ENCODE peak calls at places on chromosomes 12 and 14, in five cellular contexts. B is stomach, T is A549, M is sigmoid colon, V is Peyer's patch. L is an unnamed sample.

GRCh38 chr12:90951418-90952110 is 3.4 kb downstream of the CCER1 start:
- DNase-seq in B (no peak), T (no peak), M (no peak), V (no peak), L (no peak)

GRCh38 chr14:37623552-37623951 is 28.1 kb downstream of the TTC6 start:
- DNase-seq in B (no peak), T (peak), M (no peak), V (no peak), L (no peak)

GRCh38 chr12:131628341-131628740 is 82.5 kb upstream of the SFSWAP start:
- DNase-seq in B (no peak), T (no peak), M (no peak), V (no peak), L (no peak)

GRCh38 chr14:66043921-66044320 is 442.2 kb upstream of the CCDC196 start:
- DNase-seq in B (no peak), T (no peak), M (no peak), V (no peak), L (no peak)

GRCh38 chr12:104475269-104475668 is 18.5 kb downstream of the CHST11 start:
- DNase-seq in B (no peak), T (no peak), M (no peak), V (no peak), L (no peak)

GRCh38 chr14:73712540-73713141 is 1.5 kb downstream of the PNMA1 start:
- DNase-seq in B (no peak), T (no peak), M (no peak), V (no peak), L (no peak)

GRCh38 chr12:109296431-109296830 is 12.7 kb downstream of the FOXN4 start:
- DNase-seq in B (no peak), T (no peak), M (peak), V (no peak), L (no peak)

GRCh38 chr12:108616941-108617858 is 16.5 kb downstream of the SELPLG start:
- DNase-seq in B (no peak), T (no peak), M (no peak), V (peak), L (peak)

GRCh38 chr14:73829526-73830431 is 21.9 kb upstream of the PTGR2 start:
- DNase-seq in B (no peak), T (peak), M (no peak), V (no peak), L (peak)

GRCh38 chr12:76895796-76896195 is 17.0 kb upstream of the CSRP2 start:
- DNase-seq in B (no peak), T (no peak), M (no peak), V (no peak), L (no peak)

GRCh38 chr14:88630565-88630964 is 67.7 kb downstream of the ZC3H14 start:
- DNase-seq in B (no peak), T (peak), M (no peak), V (no peak), L (no peak)

GRCh38 chr12:130031571-130032189 is 127.9 kb upstream of the TMEM132D start:
- DNase-seq in B (peak), T (peak), M (no peak), V (no peak), L (peak)

GRCh38 chr14:68598621-68599447 is 194.0 kb downstream of the ZFP36L1 start:
- DNase-seq in B (peak), T (peak), M (peak), V (peak), L (peak)

GRCh38 chr12:52969828-52970569 is 21.1 kb downstream of the KRT18 start:
- DNase-seq in B (peak), T (peak), M (no peak), V (no peak), L (no peak)

GRCh38 chr12:117331691-117332090 is 29.7 kb downstream of the NOS1 start:
- DNase-seq in B (no peak), T (peak), M (no peak), V (no peak), L (no peak)

GRCh38 chr14:22163051-22163450 is 426.0 kb downstream of the DAD1 start:
- DNase-seq in B (no peak), T (no peak), M (no peak), V (no peak), L (no peak)

GRCh38 chr14:32080001-32080510 is 3.0 kb downstream of the ARHGAP5 start:
- DNase-seq in B (no peak), T (no peak), M (no peak), V (no peak), L (no peak)
- H3K4me3 ChIP-seq in B (no peak), T (no peak), M (no peak), V (no peak), L (no peak)

GRCh38 chr12:13405961-13406703 is 209.6 kb downstream of the EMP1 start:
- DNase-seq in B (no peak), T (no peak), M (no peak), V (no peak), L (no peak)
- TF ChIP-seq CTCF in B (no peak), T (no peak), M (no peak), V (no peak), L (no peak)

GRCh38 chr12:47758834-47759690 is at the start of gene RAPGEF3:
- DNase-seq in B (peak), T (peak), M (peak), V (peak), L (peak)
- TF ChIP-seq POLR2A in B (no peak), T (peak), M (no peak), V (no peak), L (peak)

GRCh38 chr14:34592623-34593022 is 37.3 kb downstream of the SNX6 start:
- DNase-seq in B (no peak), T (no peak), M (peak), V (no peak), L (no peak)

GRCh38 chr14:34596891-34597290 is 33.1 kb downstream of the SNX6 start:
- DNase-seq in B (peak), T (no peak), M (peak), V (no peak), L (no peak)

GRCh38 chr14:34593740-34594375 is 36.1 kb downstream of the SNX6 start:
- DNase-seq in B (no peak), T (no peak), M (no peak), V (no peak), L (peak)
- H3K4me3 ChIP-seq in B (no peak), T (no peak), M (no peak), V (no peak), L (no peak)

DNA sequence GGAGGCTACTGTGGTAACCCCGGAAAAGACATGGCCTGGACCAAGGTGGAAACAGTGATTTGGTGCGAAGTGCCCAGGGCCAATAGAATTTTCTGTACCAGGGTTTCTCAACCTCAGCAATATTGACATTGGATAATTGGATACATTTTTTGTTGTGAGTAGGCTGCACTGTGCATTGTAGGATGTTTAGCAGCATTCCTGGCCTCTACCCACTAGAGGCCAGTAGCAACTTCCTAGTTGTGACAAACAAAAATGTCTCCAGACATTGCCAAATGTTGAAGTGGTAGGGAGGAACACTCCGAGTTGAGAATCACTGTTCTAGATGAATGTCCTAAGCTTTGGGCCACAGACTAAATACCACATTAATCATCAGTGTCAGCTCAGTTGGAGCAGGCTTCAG is 6.2 kb upstream of the CGRRF1 start:
- DNase-seq in B (no peak), T (peak), M (no peak), V (no peak), L (no peak)
- TF ChIP-seq CTCF in B (no peak), T (peak), M (no peak), V (no peak), L (peak)

DNA sequence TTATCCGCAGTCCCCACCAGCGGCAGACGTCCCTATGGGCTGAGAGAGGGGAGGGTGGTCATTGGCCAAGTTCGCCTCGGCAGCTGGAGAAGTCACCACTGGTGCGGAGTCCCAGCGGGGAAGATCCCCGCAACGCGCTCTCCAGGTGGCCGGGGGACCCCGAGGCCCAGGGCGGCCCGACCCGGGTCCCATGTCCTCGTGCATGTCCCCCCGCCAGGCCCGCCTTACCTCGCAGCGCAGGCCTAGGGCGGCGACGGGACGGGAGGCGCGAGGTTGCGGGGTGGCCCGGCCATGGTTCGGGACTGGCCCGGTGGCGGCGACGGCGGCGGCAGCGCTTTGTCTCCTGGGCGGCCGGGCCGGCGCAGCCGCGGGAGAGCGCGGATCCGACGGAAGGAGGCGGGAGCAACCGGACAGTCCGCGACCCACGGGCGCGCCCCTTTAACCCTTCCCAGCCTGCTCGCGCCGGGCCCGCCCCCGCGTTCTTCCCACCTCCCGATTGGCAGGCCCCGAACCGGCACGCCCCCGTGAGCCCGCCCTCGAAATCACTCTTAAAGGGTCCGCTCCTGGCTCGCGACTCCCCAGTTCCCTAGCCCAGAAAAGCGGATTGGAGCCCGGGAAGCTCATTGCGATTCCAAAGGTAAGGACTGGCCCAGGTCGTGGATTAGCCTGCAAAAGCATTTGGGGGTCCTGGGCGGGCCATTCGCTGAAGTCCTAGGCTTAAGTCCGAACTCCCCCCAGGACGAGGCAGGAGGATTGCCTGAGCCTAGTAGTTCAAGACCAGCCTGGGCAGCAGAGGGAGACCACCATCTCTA is at the start of gene PHETA1:
- DNase-seq in B (peak), T (peak), M (peak), V (peak), L (peak)
- TF ChIP-seq POLR2A in B (no peak), T (peak), M (no peak), V (peak), L (peak)

GRCh38 chr14:82080319-82080718 is 546.7 kb upstream of the SEL1L start:
- DNase-seq in B (no peak), T (no peak), M (no peak), V (no peak), L (no peak)
- H3K4me3 ChIP-seq in B (no peak), T (no peak), M (no peak), V (no peak), L (no peak)

GRCh38 chr12:11577658-11578260 is 71.7 kb upstream of the ETV6 start:
- DNase-seq in B (no peak), T (no peak), M (no peak), V (no peak), L (no peak)

GRCh38 chr12:11578461-11578993 is 70.9 kb upstream of the ETV6 start:
- DNase-seq in B (no peak), T (no peak), M (no peak), V (no peak), L (no peak)

GRCh38 chr12:11581179-11581755 is 68.2 kb upstream of the ETV6 start:
- DNase-seq in B (peak), T (peak), M (peak), V (peak), L (no peak)

GRCh38 chr12:11584213-11584855 is 65.1 kb upstream of the ETV6 start:
- DNase-seq in B (no peak), T (no peak), M (no peak), V (no peak), L (no peak)

DNA sequence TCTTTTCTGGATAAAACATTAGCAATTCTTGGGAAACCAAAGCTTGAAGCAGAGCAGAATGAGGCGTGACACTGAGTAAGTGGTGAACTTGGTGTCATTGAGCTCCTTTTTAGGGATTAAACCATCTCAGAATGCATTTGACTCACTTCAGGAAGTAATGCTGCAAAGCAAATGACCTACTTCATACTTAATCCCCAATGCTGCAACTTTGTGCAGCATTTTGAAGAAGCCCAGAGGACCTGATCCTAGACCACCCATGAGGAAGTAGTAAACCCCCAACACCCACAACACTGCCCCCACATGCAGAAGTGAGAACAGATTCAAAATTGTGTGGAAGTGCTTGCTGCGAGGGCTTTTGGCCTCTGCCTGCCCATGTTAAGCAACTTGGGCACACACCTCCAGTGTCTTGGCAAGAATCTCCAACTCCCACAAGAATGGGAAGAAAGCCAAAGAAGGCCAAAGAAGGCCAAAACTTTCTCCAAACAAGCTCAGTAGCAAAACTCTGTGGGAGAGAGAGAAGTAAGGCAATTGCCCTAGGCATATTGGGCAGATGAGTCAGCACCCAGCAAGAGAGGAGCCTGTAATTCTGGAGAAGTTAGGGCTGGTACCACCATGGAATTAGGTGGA is 69.2 kb upstream of the ETV6 start:
- DNase-seq in B (peak), T (peak), M (peak), V (no peak), L (peak)
- TF ChIP-seq CTCF in B (no peak), T (no peak), M (no peak), V (no peak), L (peak)